ENCODE peak calls at places on chromosome 19, in nine cellular contexts. W, I, T, J, R, N, V, Q and Z are unnamed samples.

GRCh38 chr19:15454371-15454800 is 4.6 kb upstream of the WIZ start:
- DNase-seq in W (no peak), I (no peak), T (no peak), J (no peak), R (no peak), N (no peak), V (no peak), Q (no peak), Z (no peak)

GRCh38 chr19:27674701-27675100 is 1538.2 kb downstream of the UQCRFS1 start:
- DNase-seq in W (no peak), I (no peak), T (no peak), J (no peak), R (no peak), N (no peak), V (no peak), Q (no peak), Z (no peak)

GRCh38 chr19:4597278-4597974 is 37.9 kb upstream of the SEMA6B start:
- DNase-seq in W (peak), I (no peak), T (no peak), J (peak), R (no peak), N (no peak), V (no peak), Q (no peak), Z (no peak)

GRCh38 chr19:44848805-44849457 is 2.8 kb downstream of the NECTIN2 start:
- DNase-seq in W (peak), I (no peak), T (no peak), J (no peak), R (no peak), N (no peak), V (no peak), Q (peak), Z (no peak)

GRCh38 chr19:6417713-6418561 is 6.7 kb downstream of the KHSRP start:
- DNase-seq in W (peak), I (peak), T (peak), J (no peak), R (no peak), N (no peak), V (no peak), Q (no peak), Z (peak)

GRCh38 chr19:46660008-46660517 is 919 bp downstream of the DACT3 start:
- DNase-seq in W (peak), I (no peak), T (no peak), J (peak), R (no peak), N (no peak), V (no peak), Q (peak), Z (no peak)

GRCh38 chr19:35013047-35013819 is 13.1 kb downstream of the GRAMD1A start:
- DNase-seq in W (peak), I (no peak), T (no peak), J (peak), R (peak), N (peak), V (peak), Q (peak), Z (peak)

GRCh38 chr19:34365463-34366401 is 736 bp downstream of the GPI start:
- DNase-seq in W (peak), I (no peak), T (no peak), J (peak), R (no peak), N (no peak), V (no peak), Q (peak), Z (peak)

GRCh38 chr19:4997297-4997696 is 28.4 kb downstream of the KDM4B start:
- DNase-seq in W (no peak), I (no peak), T (no peak), J (no peak), R (no peak), N (no peak), V (no peak), Q (no peak), Z (no peak)

GRCh38 chr19:14520543-14520942 is 2.3 kb upstream of the DNAJB1 start:
- DNase-seq in W (no peak), I (no peak), T (no peak), J (no peak), R (no peak), N (no peak), V (no peak), Q (no peak), Z (no peak)

GRCh38 chr19:14167594-14168138 is 31.3 kb upstream of the ASF1B start:
- DNase-seq in W (no peak), I (no peak), T (no peak), J (no peak), R (peak), N (no peak), V (peak), Q (no peak), Z (no peak)

GRCh38 chr19:31534231-31534630 is 185.0 kb upstream of the TSHZ3 start:
- DNase-seq in W (no peak), I (no peak), T (no peak), J (peak), R (no peak), N (no peak), V (no peak), Q (no peak), Z (no peak)

GRCh38 chr19:799076-799881 is 2.0 kb downstream of the PTBP1 start:
- DNase-seq in W (no peak), I (no peak), T (no peak), J (no peak), R (peak), N (no peak), V (no peak), Q (peak), Z (peak)

GRCh38 chr19:46654621-46655152 is 6.3 kb downstream of the DACT3 start:
- DNase-seq in W (peak), I (peak), T (no peak), J (no peak), R (no peak), N (no peak), V (no peak), Q (peak), Z (no peak)

GRCh38 chr19:40578442-40578908 is 1.8 kb downstream of the SHKBP1 start:
- DNase-seq in W (peak), I (no peak), T (no peak), J (peak), R (no peak), N (no peak), V (no peak), Q (no peak), Z (no peak)

GRCh38 chr19:49907745-49908446 is 11.2 kb upstream of the IL4I1 start:
- DNase-seq in W (no peak), I (no peak), T (no peak), J (no peak), R (no peak), N (no peak), V (no peak), Q (no peak), Z (no peak)

GRCh38 chr19:52942371-52943133 is 19.3 kb upstream of the ZNF888 start:
- DNase-seq in W (peak), I (peak), T (no peak), J (peak), R (peak), N (peak), V (peak), Q (peak), Z (peak)

GRCh38 chr19:47661571-47661970 is 51.7 kb upstream of the EHD2 start:
- DNase-seq in W (no peak), I (no peak), T (no peak), J (no peak), R (no peak), N (no peak), V (no peak), Q (no peak), Z (no peak)